ENCODE peak calls at places on chromosomes 12 and 14, in seven cellular contexts. F is left ventricle myocardium inferior; C is CD8-positive, alpha-beta memory T cell; Y is right cardiac atrium; T is RWPE2; W is OCI-LY7; J is GM23248. B is an unnamed sample. For H3K9me3, the result is how much of the 10 kb centered on the place peaks cover.

GRCh38 chr14:74661726-74662450 is 49.9 kb upstream of the LTBP2 start:
- DNase-seq in F (peak), C (no peak), Y (peak), T (no peak), W (no peak), J (no peak), B (no peak)

GRCh38 chr14:24673534-24674203 is 39.7 kb upstream of the GZMB start:
- DNase-seq in F (no peak), C (peak), Y (no peak), T (no peak), W (peak), J (no peak), B (no peak)

GRCh38 chr12:119659289-119659897 is 8.5 kb upstream of the PRKAB1 start:
- DNase-seq in F (no peak), C (peak), Y (no peak), T (no peak), W (peak), J (peak), B (peak)

GRCh38 chr14:53355581-53356112 is 202.5 kb upstream of the DDHD1 start:
- DNase-seq in F (no peak), C (no peak), Y (no peak), T (no peak), W (no peak), J (peak), B (peak)

GRCh38 chr12:131672311-131672940 is 38.5 kb upstream of the SFSWAP start:
- DNase-seq in F (no peak), C (no peak), Y (no peak), T (no peak), W (no peak), J (no peak), B (no peak)

GRCh38 chr12:67909091-67909531 is 80.1 kb upstream of the IFNG-AS1 start:
- DNase-seq in F (no peak), C (no peak), Y (no peak), T (no peak), W (no peak), J (peak), B (peak)

GRCh38 chr14:89198544-89199329 is 218.3 kb downstream of the FOXN3 start:
- DNase-seq in F (no peak), C (no peak), Y (no peak), T (no peak), W (no peak), J (no peak), B (no peak)

GRCh38 chr12:81128930-81129554 is 51.2 kb downstream of the ACSS3 start:
- DNase-seq in F (no peak), C (no peak), Y (no peak), T (no peak), W (peak), J (peak), B (peak)

GRCh38 chr12:31662176-31662849 is 2.8 kb downstream of the ETFBKMT start:
- DNase-seq in F (no peak), C (no peak), Y (no peak), T (no peak), W (no peak), J (no peak), B (no peak)

GRCh38 chr12:107474639-107475539 is 210.7 kb upstream of the PWP1 start:
- DNase-seq in F (no peak), C (no peak), Y (no peak), T (no peak), W (peak), J (peak), B (no peak)

GRCh38 chr14:75578786-75579781 is 664 bp downstream of the FLVCR2 start:
- DNase-seq in F (no peak), C (no peak), Y (peak), T (no peak), W (no peak), J (no peak), B (no peak)

GRCh38 chr14:34693228-34693939 is 21.0 kb downstream of the CFL2 start:
- DNase-seq in F (peak), C (no peak), Y (no peak), T (peak), W (peak), J (peak), B (no peak)

GRCh38 chr14:76923422-76924362 is 97.5 kb downstream of the LRRC74A start:
- DNase-seq in F (no peak), C (no peak), Y (no peak), T (no peak), W (no peak), J (no peak), B (no peak)

GRCh38 chr14:30581283-30581625 is 22.3 kb downstream of the G2E3 start:
- DNase-seq in F (no peak), C (no peak), Y (no peak), T (no peak), W (no peak), J (no peak), B (no peak)
- H3K9me3 ChIP-seq in F (under half), C (under half), Y (under half), T (under half), W (under half), J (under half), B (under half)

DNA sequence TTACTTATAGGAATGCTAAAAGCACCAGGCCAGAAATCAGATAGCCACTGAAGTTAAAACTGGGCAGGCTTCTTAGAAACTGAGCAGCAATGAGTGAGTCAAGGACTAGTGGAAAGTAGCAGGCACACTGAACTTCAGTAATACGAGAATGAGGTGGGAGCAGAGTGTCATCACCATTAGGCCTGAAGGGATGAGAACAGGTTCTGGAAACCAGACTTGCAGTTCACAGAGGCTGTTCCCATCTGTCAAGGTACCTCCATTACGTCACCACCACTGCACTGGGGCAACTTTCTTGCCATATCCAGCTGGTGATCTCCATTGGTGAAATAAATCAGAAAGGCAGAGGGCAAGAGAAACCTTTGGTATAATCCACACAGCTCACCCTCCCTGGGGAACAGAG is 15.6 kb downstream of the ZNF10 start:
- DNase-seq in F (no peak), C (no peak), Y (no peak), T (no peak), W (no peak), J (no peak), B (no peak)
- H3K9me3 ChIP-seq in F (half or more), C (under half), Y (under half), T (under half), W (under half), J (under half), B (half or more)

DNA sequence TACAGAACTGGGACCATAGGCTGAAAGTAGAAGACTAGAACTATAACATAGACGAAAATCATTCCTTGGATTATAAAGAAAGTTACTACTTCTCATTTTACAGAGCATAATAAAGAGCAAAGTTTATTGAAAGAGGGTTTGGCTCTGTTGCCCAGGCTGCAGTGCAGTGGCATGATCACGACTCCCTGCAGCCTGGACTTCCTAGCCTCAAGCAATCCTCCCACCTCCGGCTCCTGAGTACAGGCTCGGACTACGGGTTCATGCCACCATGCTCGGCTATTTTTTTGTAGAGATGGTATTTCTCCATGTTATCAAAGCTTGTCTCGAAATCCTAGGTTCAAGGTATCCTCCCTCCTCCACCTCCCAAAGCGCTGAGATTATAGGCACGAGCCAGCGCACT is 190.1 kb upstream of the FOXG1 start:
- DNase-seq in F (no peak), C (no peak), Y (no peak), T (no peak), W (no peak), J (no peak), B (no peak)
- H3K9me3 ChIP-seq in F (under half), C (under half), Y (under half), T (under half), W (under half), J (under half), B (under half)

GRCh38 chr14:104304451-104305351 is 166.3 kb downstream of the KIF26A start:
- DNase-seq in F (no peak), C (no peak), Y (peak), T (peak), W (no peak), J (no peak), B (no peak)

GRCh38 chr14:104307246-104307626 is 168.8 kb downstream of the KIF26A start:
- DNase-seq in F (peak), C (no peak), Y (no peak), T (peak), W (no peak), J (no peak), B (no peak)

GRCh38 chr14:104303705-104304425 is 165.5 kb downstream of the KIF26A start:
- DNase-seq in F (no peak), C (no peak), Y (peak), T (peak), W (no peak), J (no peak), B (no peak)

GRCh38 chr14:104306450-104307040 is 168.2 kb downstream of the KIF26A start:
- DNase-seq in F (peak), C (no peak), Y (peak), T (peak), W (no peak), J (no peak), B (no peak)

GRCh38 chr14:104305511-104306449 is 167.4 kb downstream of the KIF26A start:
- DNase-seq in F (peak), C (no peak), Y (peak), T (peak), W (no peak), J (no peak), B (no peak)
- H3K9me3 ChIP-seq in F (under half), C (under half), Y (under half), T (under half), W (under half), J (under half), B (under half)

GRCh38 chr14:84152452-84152851 is 1377.5 kb upstream of the FLRT2 start:
- DNase-seq in F (no peak), C (no peak), Y (no peak), T (peak), W (no peak), J (no peak), B (no peak)
- H3K9me3 ChIP-seq in F (under half), C (under half), Y (under half), T (under half), W (under half), J (under half), B (under half)

GRCh38 chr12:56863789-56864188 is 70.4 kb downstream of the SDR9C7 start:
- DNase-seq in F (no peak), C (no peak), Y (no peak), T (no peak), W (peak), J (no peak), B (no peak)

GRCh38 chr12:56867216-56867615 is 67.0 kb downstream of the SDR9C7 start:
- DNase-seq in F (no peak), C (no peak), Y (no peak), T (no peak), W (peak), J (no peak), B (no peak)

GRCh38 chr12:56866493-56866892 is 67.7 kb downstream of the SDR9C7 start:
- DNase-seq in F (no peak), C (no peak), Y (no peak), T (no peak), W (no peak), J (no peak), B (no peak)

GRCh38 chr12:56862264-56862663 is 71.9 kb downstream of the SDR9C7 start:
- DNase-seq in F (no peak), C (no peak), Y (no peak), T (no peak), W (no peak), J (no peak), B (no peak)

DNA sequence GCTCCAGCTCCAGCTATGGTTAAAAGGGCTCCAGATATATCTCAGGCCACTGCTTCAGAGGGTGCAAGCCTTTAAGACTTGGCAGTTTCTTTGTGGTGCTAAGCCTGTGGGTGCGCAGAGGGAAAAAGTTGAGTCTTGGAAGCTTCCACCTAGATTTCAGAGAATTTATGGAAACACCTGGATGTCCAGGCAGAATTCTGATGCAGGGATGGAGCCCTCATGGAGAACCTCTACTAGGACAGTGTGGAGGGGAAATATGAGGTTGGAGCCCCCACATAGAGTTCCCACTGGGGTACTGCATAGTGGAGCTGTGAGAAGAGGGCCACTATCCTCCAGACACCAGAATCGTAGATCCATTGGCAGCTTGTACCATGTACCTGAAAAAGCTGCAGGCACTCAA is 69.9 kb downstream of the SDR9C7 start:
- DNase-seq in F (no peak), C (no peak), Y (no peak), T (no peak), W (peak), J (no peak), B (no peak)
- H3K9me3 ChIP-seq in F (half or more), C (under half), Y (under half), T (under half), W (half or more), J (under half), B (half or more)

DNA sequence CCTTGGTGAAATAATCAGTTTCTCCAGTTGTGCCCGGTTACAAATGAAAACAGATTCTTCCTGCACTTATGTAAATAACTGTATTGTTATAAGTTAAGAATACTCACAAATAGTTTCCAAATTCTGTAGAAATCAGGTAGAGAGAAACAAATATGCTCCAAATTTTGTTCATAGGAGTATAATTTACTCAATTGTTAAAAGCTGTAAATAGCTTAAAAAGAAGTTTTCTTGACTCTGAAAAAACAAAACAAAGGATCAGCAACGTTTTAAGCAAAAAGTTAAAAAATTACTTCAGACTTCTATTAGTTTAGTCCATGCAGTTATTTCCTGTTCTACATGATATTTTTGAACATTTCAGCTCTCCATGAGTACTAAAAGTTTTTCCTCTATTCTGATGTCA is 30.0 kb upstream of the SLC38A4 start:
- DNase-seq in F (no peak), C (no peak), Y (no peak), T (no peak), W (no peak), J (no peak), B (no peak)
- H3K9me3 ChIP-seq in F (half or more), C (under half), Y (under half), T (under half), W (under half), J (under half), B (under half)

B was measured in adipocyte.